ENCODE peak calls at places on chromosome 13, in nine cellular contexts. T is HCT116, L is esophagus muscularis mucosa, O is NB4, A is gastrocnemius medialis, K is IMR-90, I is A549, M is breast epithelium, C is adrenal gland. B is an unnamed sample.

GRCh38 chr13:22402682-22403081 is 731.8 kb downstream of the FGF9 start:
- DNase-seq in T (no peak), L (no peak), O (no peak), A (no peak), K (no peak), I (no peak), M (no peak), C (no peak), B (no peak)

GRCh38 chr13:99960663-99961440 is 10.7 kb downstream of the ZIC5 start:
- DNase-seq in T (no peak), L (no peak), O (no peak), A (no peak), K (no peak), I (no peak), M (no peak), C (no peak), B (no peak)

GRCh38 chr13:28574617-28575142 is 79.8 kb upstream of the FLT1 start:
- DNase-seq in T (peak; percentile 95), L (no peak), O (peak; percentile 72), A (no peak), K (peak; percentile 100), I (peak; percentile 48), M (no peak), C (peak; percentile 50), B (no peak)

GRCh38 chr13:42968906-42969305 is 23.1 kb downstream of the EPSTI1 start:
- DNase-seq in T (no peak), L (peak; percentile 77), O (no peak), A (no peak), K (no peak), I (no peak), M (peak; percentile 69), C (no peak), B (no peak)

GRCh38 chr13:106424805-106425204 is 110.7 kb downstream of the EFNB2 start:
- DNase-seq in T (no peak), L (no peak), O (no peak), A (no peak), K (peak; percentile 30), I (no peak), M (no peak), C (no peak), B (no peak)

GRCh38 chr13:114099918-114100445 is 32.4 kb downstream of the RASA3 start:
- DNase-seq in T (peak; percentile 42), L (no peak), O (peak; percentile 34), A (no peak), K (peak; percentile 44), I (peak; percentile 26), M (peak; percentile 52), C (no peak), B (peak; percentile 14)

GRCh38 chr13:113764793-113765190 is 5.8 kb downstream of the TMEM255B start:
- DNase-seq in T (no peak), L (no peak), O (no peak), A (no peak), K (no peak), I (no peak), M (peak; percentile 25), C (no peak), B (no peak)

GRCh38 chr13:96816261-96816660 is 178.0 kb downstream of the OXGR1 start:
- DNase-seq in T (no peak), L (no peak), O (no peak), A (peak; percentile 45), K (no peak), I (no peak), M (no peak), C (no peak), B (peak; percentile 19)

GRCh38 chr13:110306960-110307696 is at the start of the genes COL4A1 and COL4A2:
- DNase-seq in T (no peak), L (no peak), O (no peak), A (peak; percentile 35), K (peak; percentile 77), I (no peak), M (peak; percentile 57), C (no peak), B (peak; percentile 90)
- TF ChIP-seq POLR2A in T (no peak), L (peak; percentile 86), O (no peak), A (peak; percentile 93), K (peak; percentile 99), I (peak; percentile 74), M (peak; percentile 20), C (peak; percentile 60), B (peak; percentile 99)

GRCh38 chr13:36190771-36191170 is 23.6 kb downstream of the SOHLH2 start:
- DNase-seq in T (no peak), L (no peak), O (no peak), A (no peak), K (no peak), I (no peak), M (no peak), C (no peak), B (no peak)
- TF ChIP-seq CTCF in T (no peak), L (no peak), O (no peak), A (no peak), K (no peak), I (no peak), M (no peak), C (no peak), B (no peak)

GRCh38 chr13:102400619-102401125 is 1.2 kb downstream of the FGF14 start:
- DNase-seq in T (no peak), L (no peak), O (no peak), A (no peak), K (no peak), I (no peak), M (no peak), C (no peak), B (peak; percentile 17)

GRCh38 chr13:102401755-102402154 is at the start of gene FGF14:
- DNase-seq in T (no peak), L (no peak), O (no peak), A (no peak), K (no peak), I (no peak), M (no peak), C (no peak), B (no peak)

GRCh38 chr13:102399791-102400618 is 1.8 kb downstream of the FGF14 start:
- DNase-seq in T (no peak), L (no peak), O (no peak), A (no peak), K (no peak), I (peak; percentile 28), M (no peak), C (no peak), B (peak; percentile 15)

GRCh38 chr13:102401305-102401704 is 543 bp downstream of the FGF14 start:
- DNase-seq in T (no peak), L (no peak), O (no peak), A (no peak), K (no peak), I (no peak), M (no peak), C (no peak), B (no peak)

DNA sequence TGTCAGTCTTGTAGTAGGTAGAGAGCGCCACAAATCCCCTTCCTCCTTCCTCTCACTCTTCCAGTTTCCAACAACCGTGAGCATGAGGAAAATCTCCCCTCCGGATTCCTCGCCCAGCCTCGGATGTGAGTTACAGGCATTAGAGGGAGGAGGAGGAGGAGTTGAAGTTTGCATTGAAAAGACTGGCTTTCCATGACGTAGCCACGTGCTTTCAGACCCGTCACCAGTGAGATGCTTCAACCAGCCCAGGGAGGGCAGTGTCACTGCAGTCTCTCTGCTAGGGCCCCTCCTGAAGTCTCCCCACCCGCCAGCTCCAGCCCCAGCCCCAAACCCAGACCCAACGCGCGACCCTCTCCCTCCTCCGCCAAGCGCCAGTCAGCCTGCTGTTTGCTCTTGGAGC is 444 bp upstream of the FGF14 start:
- DNase-seq in T (no peak), L (no peak), O (no peak), A (no peak), K (peak; percentile 39), I (no peak), M (no peak), C (no peak), B (peak; percentile 33)
- TF ChIP-seq POLR2A in T (no peak), L (no peak), O (no peak), A (no peak), K (no peak), I (no peak), M (no peak), C (peak; percentile 38), B (no peak)

DNA sequence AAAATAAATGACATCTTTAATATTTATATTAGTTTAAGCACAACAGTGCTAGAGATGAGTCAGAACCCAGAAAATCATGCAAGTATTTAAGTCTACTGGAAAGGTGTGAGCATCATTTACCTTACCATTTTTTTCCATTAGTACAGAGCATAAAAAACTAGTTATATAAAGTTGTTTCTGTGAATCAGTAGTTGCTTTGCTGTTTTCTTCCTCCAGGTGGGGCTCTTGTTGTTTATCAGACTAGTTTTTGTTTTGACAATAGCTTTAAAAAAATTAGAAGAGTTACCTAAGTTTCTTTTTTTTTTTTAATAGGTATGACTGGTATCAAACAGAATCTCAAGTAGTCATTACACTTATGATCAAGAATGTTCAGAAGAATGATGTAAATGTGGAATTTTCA is 12.7 kb downstream of the SUGT1 start:
- DNase-seq in T (peak; percentile 16), L (no peak), O (no peak), A (no peak), K (peak; percentile 16), I (peak; percentile 7), M (no peak), C (no peak), B (no peak)
- TF ChIP-seq CTCF in T (peak; percentile 54), L (peak; percentile 28), O (peak; percentile 21), A (no peak), K (peak; percentile 45), I (peak; percentile 39), M (no peak), C (peak; percentile 34), B (no peak)

DNA sequence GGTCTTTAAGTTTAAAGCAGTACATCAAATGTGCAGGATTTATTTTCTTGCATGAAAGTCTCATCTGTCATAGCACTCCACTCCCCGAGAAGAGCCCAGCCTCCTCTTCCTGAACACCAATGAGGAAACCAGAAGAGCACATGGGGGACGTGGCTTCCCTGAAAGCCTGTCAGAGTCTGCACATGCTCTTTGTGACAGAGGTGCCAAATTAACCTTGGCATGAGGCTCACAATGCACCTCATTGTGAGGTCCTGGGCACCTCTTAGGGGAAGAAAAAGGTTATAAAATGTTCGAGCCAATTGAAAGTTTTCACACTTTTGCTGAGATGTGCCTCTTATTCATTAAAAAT is 141.3 kb upstream of the RFC3 start:
- DNase-seq in T (no peak), L (no peak), O (peak; percentile 53), A (peak; percentile 47), K (peak; percentile 21), I (peak; percentile 21), M (peak; percentile 55), C (peak; percentile 71), B (peak; percentile 30)
- TF ChIP-seq POLR2A in T (no peak), L (no peak), O (no peak), A (no peak), K (no peak), I (no peak), M (no peak), C (no peak), B (no peak)

B was measured in uterus.